ENCODE peak calls at places on chromosomes 11 and 22, in five cellular contexts. R is LNCaP clone FGC; P is NB4; G is AML-193; N is activated CD4-positive, CD25-positive, alpha-beta regulatory T cell treated with anti-CD3 and anti-CD28 coated beads, Interleukin-2, amount 50 U/mL, for 16 hours. V is an unnamed sample.

GRCh38 chr11:14409891-14410290 is 50.9 kb upstream of the RRAS2 start:
- DNase-seq in P (no peak), N (no peak), G (no peak), R (no peak), V (no peak)

GRCh38 chr11:97963528-97964331 is 1057.0 kb upstream of the CNTN5 start:
- DNase-seq in P (peak), N (no peak), G (no peak), R (no peak), V (no peak)

GRCh38 chr11:108498816-108499408 is 728 bp upstream of the POGLUT3 start:
- DNase-seq in R (no peak), P (peak), N (no peak), G (no peak), V (no peak)

GRCh38 chr22:41913842-41914534 is 886 bp downstream of the SHISA8 start:
- DNase-seq in G (no peak), P (no peak), N (no peak), R (no peak), V (peak)

GRCh38 chr11:75673977-75674582 is 5.2 kb upstream of the MAP6 start:
- DNase-seq in N (no peak), G (no peak), R (peak), P (peak), V (no peak)

GRCh38 chr11:2870955-2871720 is 14.4 kb downstream of the CDKN1C start:
- DNase-seq in P (no peak), G (no peak), N (no peak), R (no peak), V (no peak)

GRCh38 chr11:34335801-34336200 is 22.0 kb downstream of the ABTB2 start:
- DNase-seq in N (no peak), P (no peak), G (no peak), R (no peak), V (no peak)

GRCh38 chr11:119154178-119154577 is 5.3 kb downstream of the ABCG4 start:
- DNase-seq in G (no peak), P (no peak), N (no peak), R (no peak), V (no peak)

GRCh38 chr11:87258171-87258833 is 220.6 kb downstream of the TMEM135 start:
- DNase-seq in P (no peak), N (no peak), R (no peak), G (peak), V (peak)

GRCh38 chr11:115919341-115920086 is 415.3 kb upstream of the CADM1 start:
- DNase-seq in G (no peak), R (no peak), P (peak), N (no peak), V (no peak)

GRCh38 chr11:128549256-128549944 is 38.0 kb downstream of the ETS1 start:
- DNase-seq in G (no peak), P (no peak), N (no peak), R (no peak), V (no peak)

GRCh38 chr11:68028802-68029475 is 1.5 kb upstream of the NDUFS8 start:
- DNase-seq in P (peak), N (no peak), G (no peak), R (no peak), V (no peak)

GRCh38 chr11:5004429-5005274 is 10.0 kb downstream of the OR51L1 start:
- DNase-seq in N (no peak), R (peak), P (peak), G (peak), V (peak)

GRCh38 chr11:112499153-112499907 is 238.7 kb upstream of the PLET1 start:
- DNase-seq in R (no peak), P (no peak), G (no peak), N (no peak), V (no peak)

GRCh38 chr11:65861165-65861505 is 902 bp downstream of the MUS81 start:
- DNase-seq in P (no peak), R (no peak), N (no peak), G (no peak), V (no peak)

GRCh38 chr22:17712441-17712840 is 61.8 kb downstream of the BID start:
- DNase-seq in P (no peak), G (no peak), R (no peak), N (no peak), V (no peak)

GRCh38 chr11:117814766-117815261 is 9.7 kb downstream of the FXYD2 start:
- DNase-seq in G (peak), N (peak), R (no peak), P (peak), V (no peak)

GRCh38 chr11:32033067-32033466 is 57.8 kb upstream of the RCN1 start:
- DNase-seq in P (no peak), G (no peak), R (no peak), N (no peak), V (no peak)

GRCh38 chr11:82195251-82195650 is 538.4 kb downstream of the FAM181B start:
- DNase-seq in P (no peak), R (no peak), G (no peak), N (no peak), V (no peak)

GRCh38 chr11:61042537-61042936 is 59.8 kb upstream of the CD5 start:
- DNase-seq in N (no peak), P (no peak), R (no peak), G (no peak), V (no peak)

GRCh38 chr11:17229481-17230152 is 21.8 kb upstream of the PIK3C2A start:
- DNase-seq in G (no peak), P (no peak), N (no peak), R (no peak), V (no peak)

GRCh38 chr11:117875397-117876048 is 935 bp downstream of the FXYD6 start:
- DNase-seq in R (no peak), N (no peak), G (no peak), P (no peak), V (no peak)

GRCh38 chr22:40463727-40464126 is 93.3 kb downstream of the SGSM3 start:
- DNase-seq in P (peak), N (no peak), G (peak), R (no peak), V (no peak)

GRCh38 chr22:28373841-28374240 is 305.8 kb downstream of the TTC28 start:
- DNase-seq in P (no peak), R (no peak), G (peak), N (no peak), V (no peak)

GRCh38 chr11:117618956-117619355 is 178.1 kb downstream of the DSCAML1 start:
- DNase-seq in R (no peak), G (no peak), N (no peak), P (no peak), V (peak)

GRCh38 chr11:62120001-62120400 is 3.8 kb upstream of the INCENP start:
- DNase-seq in N (no peak), P (no peak), R (no peak), G (no peak), V (no peak)

GRCh38 chr22:42317691-42318547 is 47.5 kb upstream of the TCF20 start:
- DNase-seq in P (no peak), G (no peak), N (no peak), R (no peak), V (no peak)

GRCh38 chr22:49815641-49816071 is 12.0 kb downstream of the BRD1 start:
- DNase-seq in G (no peak), R (no peak), N (no peak), P (no peak), V (no peak)

GRCh38 chr11:88196393-88196792 is 21.1 kb upstream of the RAB38 start:
- DNase-seq in P (no peak), N (no peak), G (no peak), R (no peak), V (no peak)

GRCh38 chr11:20025331-20025840 is 134.9 kb downstream of the DBX1 start:
- DNase-seq in P (no peak), G (no peak), R (no peak), N (no peak), V (no peak)

GRCh38 chr11:64887757-64888405 is 9.5 kb upstream of the EHD1 start:
- DNase-seq in P (peak), R (no peak), N (peak), G (peak), V (peak)

GRCh38 chr11:133078591-133079179 is 453.6 kb downstream of the OPCML start:
- DNase-seq in G (peak), N (no peak), R (peak), P (peak), V (peak)

GRCh38 chr22:23204541-23205157 is 24.3 kb downstream of the BCR start:
- DNase-seq in N (no peak), P (no peak), R (no peak), G (no peak), V (no peak)

GRCh38 chr11:107908211-107908610 is 20.0 kb upstream of the RAB39A start:
- DNase-seq in G (no peak), P (no peak), R (no peak), N (no peak), V (no peak)

GRCh38 chr11:116697011-116697410 is 75.8 kb downstream of the BUD13 start:
- DNase-seq in N (no peak), G (no peak), P (no peak), R (no peak), V (peak)

V was measured in endothelial cell.